ENCODE peak calls at places on chromosomes 4 and X, in ten cellular contexts. V is activated naive CD4-positive, alpha-beta T cell treated with anti-CD3 and anti-CD28 coated beads for 36 hours; G is AML-193; D is NAMALWA; P is ELR; I is heart left ventricle; T is naive thymus-derived CD8-positive, alpha-beta T cell; X is left ventricle myocardium inferior; M is caudate nucleus; J is suprapubic skin. N is an unnamed sample.

GRCh38 chrX:31166416-31166815 is 94.6 kb upstream of the FTHL17 start:
- DNase-seq in D (no peak), I (no peak), J (no peak), P (no peak), M (no peak), T (no peak), V (no peak), G (no peak), X (no peak), N (no peak)

GRCh38 chr4:185238750-185239149 is 29.4 kb downstream of the SNX25 start:
- DNase-seq in V (no peak), D (no peak), X (no peak), T (no peak), M (no peak), I (no peak), P (no peak), J (no peak), G (no peak), N (no peak)

GRCh38 chr4:68074397-68074796 is 55.3 kb downstream of the TMPRSS11F start:
- DNase-seq in X (no peak), V (no peak), G (no peak), M (no peak), P (peak), J (no peak), I (no peak), T (no peak), D (no peak), N (no peak)

GRCh38 chrX:134692990-134693389 is 34.7 kb upstream of the PLAC1 start:
- DNase-seq in I (no peak), D (no peak), T (no peak), X (no peak), P (peak), J (no peak), G (no peak), M (no peak), V (no peak), N (no peak)

GRCh38 chrX:18994713-18995112 is 10.8 kb upstream of the PHKA2 start:
- DNase-seq in G (no peak), T (no peak), P (peak), X (no peak), I (no peak), M (no peak), J (no peak), V (no peak), D (no peak), N (no peak)

GRCh38 chr4:175109933-175110332 is 191.8 kb downstream of the ADAM29 start:
- DNase-seq in I (no peak), D (peak), P (no peak), X (no peak), T (no peak), V (no peak), G (peak), M (no peak), J (no peak), N (no peak)

GRCh38 chrX:17549005-17549685 is 174.1 kb downstream of the NHS start:
- DNase-seq in T (no peak), M (no peak), D (no peak), P (no peak), X (no peak), V (peak), J (no peak), I (no peak), G (no peak), N (peak)

GRCh38 chrX:136200466-136200865 is 50.7 kb downstream of the MAP7D3 start:
- DNase-seq in V (peak), D (peak), J (no peak), I (no peak), X (no peak), M (no peak), T (no peak), G (peak), P (peak), N (no peak)

GRCh38 chrX:131728295-131729145 is 184.6 kb downstream of the OR13H1 start:
- DNase-seq in T (peak), J (no peak), M (no peak), G (no peak), P (peak), I (peak), D (no peak), V (no peak), X (no peak), N (peak)

GRCh38 chr4:78532046-78532445 is 19.5 kb upstream of the ANXA3 start:
- DNase-seq in P (no peak), J (no peak), M (no peak), X (no peak), G (peak), D (no peak), T (no peak), V (no peak), I (no peak), N (no peak)

GRCh38 chr4:55503164-55503563 is 43.5 kb downstream of the CLOCK start:
- DNase-seq in I (no peak), T (no peak), G (no peak), X (no peak), D (no peak), P (peak), J (no peak), V (no peak), M (no peak), N (no peak)

GRCh38 chr4:46399440-46399839 is 9.5 kb upstream of the GABRA2 start:
- DNase-seq in D (no peak), X (no peak), T (no peak), J (no peak), M (no peak), I (no peak), G (no peak), V (no peak), P (no peak), N (no peak)

GRCh38 chr4:112099701-112100289 is 45.5 kb upstream of the FAM241A start:
- DNase-seq in P (peak), X (no peak), V (no peak), G (peak), T (peak), I (no peak), M (no peak), D (peak), J (no peak), N (no peak)

GRCh38 chrX:71214604-71215334 is 8.3 kb upstream of the GJB1 start:
- DNase-seq in X (no peak), V (no peak), P (no peak), T (no peak), D (no peak), M (no peak), J (no peak), I (no peak), G (no peak), N (no peak)

GRCh38 chr4:48985976-48986653 is at the start of gene CWH43:
- DNase-seq in I (no peak), T (no peak), D (no peak), M (peak), X (no peak), V (no peak), P (no peak), G (no peak), J (no peak), N (no peak)

GRCh38 chr4:147840846-147841732 is 109.2 kb downstream of the ARHGAP10 start:
- DNase-seq in I (no peak), X (no peak), V (no peak), D (no peak), P (no peak), G (no peak), J (no peak), M (no peak), T (no peak), N (no peak)

GRCh38 chr4:88106205-88106604 is 52.2 kb downstream of the ABCG2 start:
- DNase-seq in D (no peak), I (no peak), V (no peak), X (no peak), G (no peak), M (no peak), T (no peak), P (peak), J (no peak), N (no peak)

GRCh38 chr4:54971474-54971950 is 153.9 kb downstream of the KDR start:
- DNase-seq in M (no peak), J (no peak), P (peak), V (peak), D (peak), X (no peak), G (peak), T (peak), I (no peak), N (no peak)

GRCh38 chr4:100450449-100450848 is 67.4 kb downstream of the EMCN start:
- DNase-seq in V (no peak), P (peak), D (no peak), T (no peak), M (no peak), G (no peak), I (no peak), J (no peak), X (no peak), N (no peak)

GRCh38 chr4:153212755-153213154 is 8.5 kb downstream of the TRIM2 start:
- DNase-seq in J (no peak), G (no peak), X (no peak), I (no peak), D (no peak), V (no peak), M (no peak), T (no peak), P (no peak), N (no peak)

GRCh38 chrX:107626916-107627315 is 1.4 kb upstream of the PRPS1 start:
- DNase-seq in P (peak), M (no peak), D (no peak), G (no peak), X (no peak), I (no peak), J (no peak), V (no peak), T (no peak), N (no peak)

GRCh38 chr4:31655328-31655727 is 935.2 kb downstream of the PCDH7 start:
- DNase-seq in J (no peak), D (no peak), I (no peak), G (no peak), X (no peak), P (peak), V (no peak), M (no peak), T (no peak), N (no peak)

GRCh38 chr4:48692897-48693296 is 87.2 kb downstream of the FRYL start:
- DNase-seq in I (no peak), J (no peak), T (no peak), G (no peak), V (no peak), M (no peak), D (no peak), X (no peak), P (no peak), N (no peak)

GRCh38 chrX:54920610-54921426 is at the start of gene TRO:
- DNase-seq in G (no peak), P (no peak), T (peak), I (no peak), M (no peak), X (no peak), V (peak), D (no peak), J (no peak), N (no peak)

GRCh38 chrX:9668537-9668936 is 97.1 kb downstream of the GPR143 start:
- DNase-seq in J (no peak), V (no peak), D (no peak), T (no peak), P (peak), X (no peak), G (no peak), I (no peak), M (no peak), N (no peak)

GRCh38 chr4:118836763-118837507 is 1.0 kb upstream of the SEC24D start:
- DNase-seq in J (no peak), I (no peak), M (no peak), T (no peak), P (no peak), G (no peak), D (no peak), X (no peak), V (no peak), N (no peak)

GRCh38 chr4:33302298-33302697 is 2582.1 kb downstream of the PCDH7 start:
- DNase-seq in X (no peak), I (no peak), D (no peak), P (peak), M (no peak), V (no peak), G (no peak), T (no peak), J (no peak), N (no peak)

GRCh38 chr4:76087007-76087769 is 12.7 kb downstream of the ART3 start:
- DNase-seq in V (peak), P (peak), D (peak), X (peak), T (no peak), G (peak), I (peak), J (no peak), M (peak), N (peak)

GRCh38 chr4:17058506-17058905 is 160.1 kb upstream of the LDB2 start:
- DNase-seq in P (no peak), D (no peak), T (no peak), J (no peak), G (no peak), I (peak), X (peak), V (no peak), M (no peak), N (no peak)

GRCh38 chrX:150205011-150205410 is 158.1 kb upstream of the MAMLD1 start:
- DNase-seq in D (no peak), T (no peak), P (no peak), V (no peak), M (no peak), X (no peak), I (no peak), J (no peak), G (no peak), N (no peak)

GRCh38 chr4:7160951-7161440 is 31.3 kb upstream of the SORCS2 start:
- DNase-seq in X (no peak), I (no peak), P (no peak), G (no peak), J (peak), V (no peak), M (no peak), D (no peak), T (no peak), N (no peak)

GRCh38 chr4:3477750-3478430 is 14.8 kb downstream of the DOK7 start:
- DNase-seq in I (no peak), D (no peak), M (no peak), T (no peak), G (no peak), V (no peak), X (no peak), J (no peak), P (no peak), N (no peak)

GRCh38 chr4:182862921-182863320 is 54.3 kb downstream of the DCTD start:
- DNase-seq in M (no peak), P (no peak), V (no peak), T (no peak), I (no peak), J (no peak), D (no peak), X (no peak), G (no peak), N (no peak)

GRCh38 chr4:133910165-133910564 is 291.4 kb downstream of the PABPC4L start:
- DNase-seq in I (no peak), X (no peak), J (no peak), D (no peak), M (no peak), V (no peak), P (no peak), T (no peak), G (no peak), N (no peak)

GRCh38 chr4:81971637-81972036 is 402.2 kb downstream of the HNRNPD start:
- DNase-seq in X (no peak), G (no peak), J (no peak), M (no peak), I (no peak), D (no peak), V (no peak), P (no peak), T (no peak), N (no peak)